ENCODE peak calls at places on chromosomes 2 and 18, in five cellular contexts. F is neuronal stem cell, I is H9, Q is trophoblast cell, M is H1. A is an unnamed sample.
A peak's percentile ranks its signal among the peaks of the same experiment; 100 is the strongest.

GRCh38 chr2:117855886-117856285 is 41.4 kb downstream of the DDX18 start:
- DNase-seq in F (no peak), I (no peak), Q (no peak), M (no peak), A (no peak)

GRCh38 chr2:180728928-180729559 is 251.4 kb upstream of the UBE2E3 start:
- DNase-seq in F (no peak), I (no peak), Q (no peak), M (no peak), A (peak; percentile 93)

GRCh38 chr18:34493566-34494358 is 216.3 kb upstream of the DTNA start:
- DNase-seq in F (peak; percentile 40), I (peak; percentile 65), Q (no peak), M (no peak), A (peak; percentile 9)

GRCh38 chr2:136319227-136319626 is 201.3 kb upstream of the CXCR4 start:
- DNase-seq in F (no peak), I (no peak), Q (no peak), M (no peak), A (no peak)

GRCh38 chr18:25704096-25704870 is 352.3 kb upstream of the ZNF521 start:
- DNase-seq in F (no peak), I (no peak), Q (no peak), M (no peak), A (no peak)

GRCh38 chr2:79717364-79718007 is 204.6 kb downstream of the CTNNA2 start:
- DNase-seq in F (no peak), I (peak; percentile 45), Q (peak; percentile 43), M (peak; percentile 7), A (peak; percentile 93)

GRCh38 chr18:47166235-47166634 is 9.9 kb downstream of the IER3IP1 start:
- DNase-seq in F (no peak), I (no peak), Q (no peak), M (no peak), A (peak; percentile 36)

GRCh38 chr2:37794717-37795116 is 123.3 kb upstream of the CDC42EP3 start:
- DNase-seq in F (no peak), I (no peak), Q (no peak), M (no peak), A (peak; percentile 41)

GRCh38 chr2:25129901-25130520 is 38.4 kb downstream of the POMC start:
- DNase-seq in F (no peak), I (no peak), Q (no peak), M (no peak), A (no peak)

GRCh38 chr18:11119550-11119949 is 29.8 kb downstream of the PIEZO2 start:
- DNase-seq in F (no peak), I (no peak), Q (no peak), M (no peak), A (peak; percentile 45)

GRCh38 chr2:45871541-45871940 is 220.1 kb downstream of the PRKCE start:
- DNase-seq in F (no peak), I (no peak), Q (no peak), M (no peak), A (no peak)

GRCh38 chr2:45871025-45871424 is 219.6 kb downstream of the PRKCE start:
- DNase-seq in F (no peak), I (no peak), Q (no peak), M (no peak), A (no peak)

GRCh38 chr2:45867349-45867748 is 215.9 kb downstream of the PRKCE start:
- DNase-seq in F (no peak), I (no peak), Q (no peak), M (no peak), A (no peak)

GRCh38 chr2:45867800-45868199 is 216.3 kb downstream of the PRKCE start:
- DNase-seq in F (no peak), I (no peak), Q (no peak), M (no peak), A (no peak)

DNA sequence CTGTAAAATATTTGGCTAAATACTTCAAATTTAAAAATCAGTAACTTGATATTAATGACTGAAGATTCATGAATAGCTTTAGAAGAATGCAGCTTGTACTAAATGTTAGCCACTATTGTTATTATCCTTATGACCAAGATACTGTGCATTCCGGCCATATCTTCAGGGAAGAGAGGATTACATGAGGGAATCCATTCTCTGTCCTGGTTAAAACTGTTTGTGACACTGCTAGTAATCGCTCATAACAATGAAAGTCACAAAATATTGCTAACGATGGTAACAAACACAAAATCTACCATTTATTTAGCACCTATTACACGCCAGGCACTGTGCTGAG is 217.7 kb downstream of the PRKCE start:
- DNase-seq in F (no peak), I (no peak), Q (no peak), M (no peak), A (no peak)
- H2BK5ac ChIP-seq in F (no peak overlapping the region), I (no peak overlapping the region), Q (no peak overlapping the region), M (no peak overlapping the region), A (no peak overlapping the region)

DNA sequence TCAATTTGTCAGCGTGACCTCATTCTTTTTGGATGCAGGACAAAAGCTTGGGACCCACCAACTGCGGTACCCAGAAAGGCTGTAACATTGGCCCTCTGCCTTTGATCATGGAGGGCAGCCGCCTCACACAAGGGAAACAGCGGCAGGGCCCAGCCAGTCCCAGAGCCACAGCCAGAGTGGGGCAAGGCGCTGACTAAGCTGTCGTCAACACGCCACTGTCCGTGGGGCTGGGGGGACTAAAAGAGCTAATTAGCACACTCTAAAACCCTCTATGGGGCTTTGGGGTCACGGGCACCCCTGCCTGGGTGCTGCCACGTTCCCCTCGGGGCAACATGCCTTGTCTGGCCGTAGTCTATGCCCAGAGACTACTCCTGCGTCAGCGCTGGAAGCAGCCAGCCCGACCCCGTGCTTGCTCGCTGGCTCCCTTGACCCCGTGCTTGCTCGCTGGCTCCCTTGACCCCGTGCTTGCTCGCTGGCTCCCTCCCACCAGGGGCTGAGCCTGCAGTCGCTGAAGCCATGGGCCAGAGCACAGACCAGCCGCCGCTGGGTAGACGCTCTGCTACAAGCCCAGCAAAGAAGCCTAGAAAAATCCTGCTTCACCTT is 598.4 kb downstream of the MBD2 start:
- DNase-seq in F (no peak), I (peak; percentile 41), Q (no peak), M (no peak), A (no peak)
- H2BK12ac ChIP-seq in F (no peak overlapping the region), I (no peak overlapping the region), Q (no peak overlapping the region), M (no peak overlapping the region), A (no peak overlapping the region)

GRCh38 chr2:29054430-29054829 is 19.9 kb downstream of the PCARE start:
- DNase-seq in F (no peak), I (no peak), Q (no peak), M (no peak), A (no peak)

GRCh38 chr2:29053223-29053622 is 21.1 kb downstream of the PCARE start:
- DNase-seq in F (no peak), I (peak; percentile 65), Q (peak; percentile 61), M (no peak), A (no peak)

GRCh38 chr2:29051730-29052129 is 22.6 kb downstream of the PCARE start:
- DNase-seq in F (no peak), I (no peak), Q (no peak), M (no peak), A (no peak)

GRCh38 chr2:29053680-29054400 is 20.5 kb downstream of the PCARE start:
- DNase-seq in F (no peak), I (no peak), Q (no peak), M (no peak), A (no peak)

DNA sequence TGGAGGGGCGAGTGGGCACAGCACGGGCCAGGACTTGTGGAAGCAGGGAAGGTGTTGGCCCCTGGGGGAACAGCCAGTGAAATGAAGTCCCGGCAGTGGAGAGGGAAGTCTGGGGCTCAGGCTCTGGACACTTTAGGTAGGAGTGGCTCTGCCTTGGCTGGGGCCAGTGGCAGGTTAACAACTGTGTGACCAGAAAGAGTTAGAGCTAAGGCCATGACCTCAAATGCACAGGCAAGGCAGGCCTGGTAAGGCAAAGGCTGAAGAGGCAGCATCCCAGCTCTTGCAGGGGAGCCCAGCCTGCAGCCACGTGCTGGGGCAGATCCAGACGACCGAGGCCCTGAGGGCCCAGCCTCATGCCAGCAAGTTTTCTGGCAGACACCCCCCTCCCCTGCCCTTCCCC is 21.5 kb downstream of the PCARE start:
- DNase-seq in F (no peak), I (no peak), Q (no peak), M (no peak), A (no peak)
- H2BK5ac ChIP-seq in F (no peak overlapping the region), I (no peak overlapping the region), Q (no peak overlapping the region), M (peak overlapping the region; percentile 24), A (no peak overlapping the region)

DNA sequence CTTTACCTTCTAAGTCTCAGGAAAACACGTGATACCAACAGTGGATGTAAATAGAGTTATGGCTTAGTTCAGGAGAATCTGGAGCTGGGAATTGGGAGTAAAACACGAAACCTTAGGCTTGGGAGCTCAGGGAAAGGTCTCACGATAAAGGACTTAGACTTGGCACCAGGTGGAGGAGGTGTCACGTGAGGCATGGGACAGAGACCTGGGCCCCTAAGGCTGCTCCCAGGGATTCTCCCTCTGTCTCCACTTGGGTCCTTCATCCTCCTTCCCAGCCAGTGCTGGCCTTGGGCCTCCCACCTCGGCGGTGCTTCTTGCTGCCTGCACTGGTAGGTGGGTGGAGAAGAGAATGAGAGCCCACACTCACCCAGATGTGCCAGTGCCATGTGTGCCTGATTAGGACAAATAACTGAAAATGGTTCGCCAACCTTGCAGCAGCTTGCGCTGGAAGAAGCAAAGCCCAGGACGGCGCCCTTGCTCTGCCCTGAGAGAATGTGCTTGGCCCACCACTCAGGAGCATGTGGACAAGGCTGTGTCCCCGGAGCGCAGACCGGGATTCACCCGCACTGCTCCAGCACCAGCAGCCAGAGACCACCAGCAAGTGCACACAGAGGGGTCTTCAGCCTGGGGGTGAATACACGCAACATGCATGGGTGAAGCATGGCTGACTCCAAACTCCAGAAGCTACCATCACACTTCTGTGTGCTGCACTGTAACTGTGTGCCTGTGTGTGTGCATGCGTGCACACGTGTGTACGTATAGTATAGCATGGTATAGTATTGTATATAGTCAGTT is 48.1 kb downstream of the PSMG2 start:
- DNase-seq in F (no peak), I (no peak), Q (no peak), M (no peak), A (no peak)
- H2BK12ac ChIP-seq in F (no peak overlapping the region), I (no peak overlapping the region), Q (no peak overlapping the region), M (no peak overlapping the region), A (no peak overlapping the region)

GRCh38 chr2:237717366-237718276 is 81.0 kb upstream of the RBM44 start:
- DNase-seq in F (no peak), I (no peak), Q (no peak), M (no peak), A (no peak)
- H2BK5ac ChIP-seq in F (no peak overlapping the region), I (no peak overlapping the region), Q (no peak overlapping the region), M (peak overlapping the region; percentile 45), A (no peak overlapping the region)

GRCh38 chr2:23521060-23521459 is 136.1 kb downstream of the KLHL29 start:
- DNase-seq in F (no peak), I (no peak), Q (no peak), M (no peak), A (no peak)
- H2BK12ac ChIP-seq in F (no peak overlapping the region), I (no peak overlapping the region), Q (no peak overlapping the region), M (peak overlapping the region; percentile 2), A (no peak overlapping the region)

GRCh38 chr2:70596293-70596692 is 42.7 kb upstream of the TGFA start:
- DNase-seq in F (no peak), I (no peak), Q (peak; percentile 27), M (no peak), A (no peak)
- H2BK5ac ChIP-seq in F (no peak overlapping the region), I (no peak overlapping the region), Q (peak overlapping the region; percentile 16), M (peak overlapping the region; percentile 99), A (peak overlapping the region; percentile 73)

DNA sequence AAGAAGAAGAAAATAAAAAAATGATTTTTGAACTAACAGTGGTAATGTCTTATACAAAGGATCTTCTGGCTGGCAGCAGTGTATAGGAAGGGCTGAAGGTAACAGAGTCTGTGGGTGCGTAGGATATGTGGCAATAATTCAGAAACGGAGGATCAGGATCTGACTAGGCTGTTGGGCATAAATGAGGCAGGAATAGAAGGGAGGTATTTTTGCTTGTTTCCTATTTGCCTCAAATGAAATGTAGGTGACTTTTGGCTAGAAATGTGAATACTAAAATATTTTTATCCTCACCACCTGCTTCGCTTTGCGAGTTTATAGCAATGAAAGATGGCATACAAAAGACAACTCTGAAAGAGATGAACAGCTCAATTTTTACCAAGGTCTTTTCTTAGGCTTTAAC is 1086.1 kb upstream of the CELF4 start:
- DNase-seq in F (no peak), I (no peak), Q (no peak), M (no peak), A (no peak)
- H2BK12ac ChIP-seq in F (no peak overlapping the region), I (no peak overlapping the region), Q (no peak overlapping the region), M (no peak overlapping the region), A (no peak overlapping the region)

A was measured in mesenchymal stem cell.